ENCODE peak calls at places on chromosomes 4 and X, in ten cellular contexts. One of them, this sample, is unnamed.

GRCh38 chrX:123756320-123756719 is 23.5 kb upstream of the THOC2 start:
- DNase-seq in germinal center: no peak
- DNase-seq in hypothalamus: no peak
- DNase-seq in cerebellum: no peak
- DNase-seq in stimulated activated CD4-positive, alpha-beta T cell treated with anti-CD3 and anti-CD28 coated beads, Interleukin-1b, Interleukin-23, amount 100 ng/mL, for 48 hours: no peak
- DNase-seq in activated naive CD4-positive, alpha-beta T cell: no peak
- DNase-seq in COR-L47: no peak
- DNase-seq in globus pallidus: no peak
- DNase-seq in cardiac septum: no peak
- DNase-seq in GM23248: peak
- DNase-seq in this sample: no peak

GRCh38 chr4:54802336-54802735 is 144.6 kb downstream of the KIT start:
- DNase-seq in germinal center: no peak
- DNase-seq in hypothalamus: no peak
- DNase-seq in cerebellum: no peak
- DNase-seq in stimulated activated CD4-positive, alpha-beta T cell treated with anti-CD3 and anti-CD28 coated beads, Interleukin-1b, Interleukin-23, amount 100 ng/mL, for 48 hours: no peak
- DNase-seq in activated naive CD4-positive, alpha-beta T cell: no peak
- DNase-seq in COR-L47: no peak
- DNase-seq in globus pallidus: no peak
- DNase-seq in cardiac septum: no peak
- DNase-seq in GM23248: peak
- DNase-seq in this sample: no peak

GRCh38 chr4:173076903-173077629 is 91.5 kb upstream of the GALNT7 start:
- DNase-seq in germinal center: no peak
- DNase-seq in hypothalamus: no peak
- DNase-seq in cerebellum: no peak
- DNase-seq in stimulated activated CD4-positive, alpha-beta T cell treated with anti-CD3 and anti-CD28 coated beads, Interleukin-1b, Interleukin-23, amount 100 ng/mL, for 48 hours: no peak
- DNase-seq in activated naive CD4-positive, alpha-beta T cell: no peak
- DNase-seq in COR-L47: no peak
- DNase-seq in globus pallidus: no peak
- DNase-seq in cardiac septum: no peak
- DNase-seq in GM23248: peak
- DNase-seq in this sample: peak

GRCh38 chrX:42290608-42291007 is 367.3 kb upstream of the CASK start:
- DNase-seq in germinal center: no peak
- DNase-seq in hypothalamus: no peak
- DNase-seq in cerebellum: no peak
- DNase-seq in stimulated activated CD4-positive, alpha-beta T cell treated with anti-CD3 and anti-CD28 coated beads, Interleukin-1b, Interleukin-23, amount 100 ng/mL, for 48 hours: no peak
- DNase-seq in activated naive CD4-positive, alpha-beta T cell: no peak
- DNase-seq in COR-L47: no peak
- DNase-seq in globus pallidus: no peak
- DNase-seq in cardiac septum: no peak
- DNase-seq in GM23248: peak
- DNase-seq in this sample: peak

GRCh38 chr4:67875011-67875410 is 8.8 kb downstream of the TMPRSS11D start:
- DNase-seq in germinal center: no peak
- DNase-seq in hypothalamus: no peak
- DNase-seq in cerebellum: no peak
- DNase-seq in stimulated activated CD4-positive, alpha-beta T cell treated with anti-CD3 and anti-CD28 coated beads, Interleukin-1b, Interleukin-23, amount 100 ng/mL, for 48 hours: no peak
- DNase-seq in activated naive CD4-positive, alpha-beta T cell: no peak
- DNase-seq in COR-L47: no peak
- DNase-seq in globus pallidus: no peak
- DNase-seq in cardiac septum: no peak
- DNase-seq in GM23248: no peak
- DNase-seq in this sample: no peak

GRCh38 chr4:20698382-20698781 is 1.9 kb upstream of the PACRGL start:
- DNase-seq in germinal center: no peak
- DNase-seq in hypothalamus: no peak
- DNase-seq in cerebellum: no peak
- DNase-seq in stimulated activated CD4-positive, alpha-beta T cell treated with anti-CD3 and anti-CD28 coated beads, Interleukin-1b, Interleukin-23, amount 100 ng/mL, for 48 hours: no peak
- DNase-seq in activated naive CD4-positive, alpha-beta T cell: no peak
- DNase-seq in COR-L47: no peak
- DNase-seq in globus pallidus: no peak
- DNase-seq in cardiac septum: no peak
- DNase-seq in GM23248: peak
- DNase-seq in this sample: peak

GRCh38 chrX:133495464-133496391 is 80.4 kb upstream of the GPC4 start:
- DNase-seq in germinal center: no peak
- DNase-seq in hypothalamus: peak
- DNase-seq in cerebellum: peak
- DNase-seq in stimulated activated CD4-positive, alpha-beta T cell treated with anti-CD3 and anti-CD28 coated beads, Interleukin-1b, Interleukin-23, amount 100 ng/mL, for 48 hours: no peak
- DNase-seq in activated naive CD4-positive, alpha-beta T cell: no peak
- DNase-seq in COR-L47: no peak
- DNase-seq in globus pallidus: peak
- DNase-seq in cardiac septum: no peak
- DNase-seq in GM23248: peak
- DNase-seq in this sample: peak

GRCh38 chrX:47278684-47279083 is 45.9 kb downstream of the USP11 start:
- DNase-seq in germinal center: no peak
- DNase-seq in hypothalamus: no peak
- DNase-seq in cerebellum: no peak
- DNase-seq in stimulated activated CD4-positive, alpha-beta T cell treated with anti-CD3 and anti-CD28 coated beads, Interleukin-1b, Interleukin-23, amount 100 ng/mL, for 48 hours: no peak
- DNase-seq in activated naive CD4-positive, alpha-beta T cell: no peak
- DNase-seq in COR-L47: no peak
- DNase-seq in globus pallidus: no peak
- DNase-seq in cardiac septum: no peak
- DNase-seq in GM23248: peak
- DNase-seq in this sample: no peak

GRCh38 chr4:164716901-164717300 is 37.0 kb upstream of the SMIM31 start:
- DNase-seq in germinal center: no peak
- DNase-seq in hypothalamus: no peak
- DNase-seq in cerebellum: no peak
- DNase-seq in stimulated activated CD4-positive, alpha-beta T cell treated with anti-CD3 and anti-CD28 coated beads, Interleukin-1b, Interleukin-23, amount 100 ng/mL, for 48 hours: no peak
- DNase-seq in activated naive CD4-positive, alpha-beta T cell: no peak
- DNase-seq in COR-L47: no peak
- DNase-seq in globus pallidus: peak
- DNase-seq in cardiac septum: no peak
- DNase-seq in GM23248: peak
- DNase-seq in this sample: no peak

GRCh38 chrX:80576267-80576666 is 156.0 kb downstream of the TENT5D start:
- DNase-seq in germinal center: no peak
- DNase-seq in hypothalamus: no peak
- DNase-seq in cerebellum: no peak
- DNase-seq in stimulated activated CD4-positive, alpha-beta T cell treated with anti-CD3 and anti-CD28 coated beads, Interleukin-1b, Interleukin-23, amount 100 ng/mL, for 48 hours: no peak
- DNase-seq in activated naive CD4-positive, alpha-beta T cell: no peak
- DNase-seq in COR-L47: no peak
- DNase-seq in globus pallidus: no peak
- DNase-seq in cardiac septum: no peak
- DNase-seq in GM23248: no peak
- DNase-seq in this sample: no peak

GRCh38 chrX:2548731-2549423 is 48.1 kb upstream of the DHRSX start:
- DNase-seq in germinal center: no peak
- DNase-seq in hypothalamus: no peak
- DNase-seq in cerebellum: no peak
- DNase-seq in stimulated activated CD4-positive, alpha-beta T cell treated with anti-CD3 and anti-CD28 coated beads, Interleukin-1b, Interleukin-23, amount 100 ng/mL, for 48 hours: no peak
- DNase-seq in activated naive CD4-positive, alpha-beta T cell: no peak
- DNase-seq in COR-L47: no peak
- DNase-seq in globus pallidus: no peak
- DNase-seq in cardiac septum: no peak
- DNase-seq in GM23248: no peak
- DNase-seq in this sample: no peak

GRCh38 chr4:7734651-7735260 is 204.9 kb downstream of the AFAP1 start:
- DNase-seq in germinal center: no peak
- DNase-seq in hypothalamus: no peak
- DNase-seq in cerebellum: no peak
- DNase-seq in stimulated activated CD4-positive, alpha-beta T cell treated with anti-CD3 and anti-CD28 coated beads, Interleukin-1b, Interleukin-23, amount 100 ng/mL, for 48 hours: no peak
- DNase-seq in activated naive CD4-positive, alpha-beta T cell: no peak
- DNase-seq in COR-L47: no peak
- DNase-seq in globus pallidus: no peak
- DNase-seq in cardiac septum: no peak
- DNase-seq in GM23248: no peak
- DNase-seq in this sample: no peak

GRCh38 chr4:116531870-116532269 is 553.5 kb downstream of the TRAM1L1 start:
- DNase-seq in germinal center: no peak
- DNase-seq in hypothalamus: no peak
- DNase-seq in cerebellum: no peak
- DNase-seq in stimulated activated CD4-positive, alpha-beta T cell treated with anti-CD3 and anti-CD28 coated beads, Interleukin-1b, Interleukin-23, amount 100 ng/mL, for 48 hours: no peak
- DNase-seq in activated naive CD4-positive, alpha-beta T cell: no peak
- DNase-seq in COR-L47: no peak
- DNase-seq in globus pallidus: no peak
- DNase-seq in cardiac septum: no peak
- DNase-seq in GM23248: no peak
- DNase-seq in this sample: peak

GRCh38 chr4:107951551-107951950 is 20.2 kb downstream of the CYP2U1 start:
- DNase-seq in germinal center: no peak
- DNase-seq in hypothalamus: no peak
- DNase-seq in cerebellum: no peak
- DNase-seq in stimulated activated CD4-positive, alpha-beta T cell treated with anti-CD3 and anti-CD28 coated beads, Interleukin-1b, Interleukin-23, amount 100 ng/mL, for 48 hours: no peak
- DNase-seq in activated naive CD4-positive, alpha-beta T cell: no peak
- DNase-seq in COR-L47: no peak
- DNase-seq in globus pallidus: no peak
- DNase-seq in cardiac septum: no peak
- DNase-seq in GM23248: peak
- DNase-seq in this sample: peak

GRCh38 chrX:10089378-10089795 is 67.4 kb upstream of the CLCN4 start:
- DNase-seq in germinal center: no peak
- DNase-seq in hypothalamus: no peak
- DNase-seq in cerebellum: no peak
- DNase-seq in stimulated activated CD4-positive, alpha-beta T cell treated with anti-CD3 and anti-CD28 coated beads, Interleukin-1b, Interleukin-23, amount 100 ng/mL, for 48 hours: no peak
- DNase-seq in activated naive CD4-positive, alpha-beta T cell: no peak
- DNase-seq in COR-L47: no peak
- DNase-seq in globus pallidus: no peak
- DNase-seq in cardiac septum: no peak
- DNase-seq in GM23248: no peak
- DNase-seq in this sample: no peak

GRCh38 chr4:53779025-53779424 is 187.7 kb upstream of the LNX1 start:
- DNase-seq in germinal center: no peak
- DNase-seq in hypothalamus: no peak
- DNase-seq in cerebellum: no peak
- DNase-seq in stimulated activated CD4-positive, alpha-beta T cell treated with anti-CD3 and anti-CD28 coated beads, Interleukin-1b, Interleukin-23, amount 100 ng/mL, for 48 hours: no peak
- DNase-seq in activated naive CD4-positive, alpha-beta T cell: no peak
- DNase-seq in COR-L47: no peak
- DNase-seq in globus pallidus: no peak
- DNase-seq in cardiac septum: no peak
- DNase-seq in GM23248: no peak
- DNase-seq in this sample: no peak

GRCh38 chr4:47462799-47463234 is 685 bp downstream of the COMMD8 start:
- DNase-seq in germinal center: peak
- DNase-seq in hypothalamus: no peak
- DNase-seq in cerebellum: no peak
- DNase-seq in stimulated activated CD4-positive, alpha-beta T cell treated with anti-CD3 and anti-CD28 coated beads, Interleukin-1b, Interleukin-23, amount 100 ng/mL, for 48 hours: no peak
- DNase-seq in activated naive CD4-positive, alpha-beta T cell: no peak
- DNase-seq in COR-L47: no peak
- DNase-seq in globus pallidus: peak
- DNase-seq in cardiac septum: no peak
- DNase-seq in GM23248: peak
- DNase-seq in this sample: no peak

GRCh38 chr4:183157215-183157614 is 58.2 kb downstream of the WWC2 start:
- DNase-seq in germinal center: no peak
- DNase-seq in hypothalamus: no peak
- DNase-seq in cerebellum: no peak
- DNase-seq in stimulated activated CD4-positive, alpha-beta T cell treated with anti-CD3 and anti-CD28 coated beads, Interleukin-1b, Interleukin-23, amount 100 ng/mL, for 48 hours: no peak
- DNase-seq in activated naive CD4-positive, alpha-beta T cell: no peak
- DNase-seq in COR-L47: no peak
- DNase-seq in globus pallidus: no peak
- DNase-seq in cardiac septum: no peak
- DNase-seq in GM23248: no peak
- DNase-seq in this sample: no peak

GRCh38 chrX:130047416-130047815 is 62.9 kb downstream of the ELF4 start:
- DNase-seq in germinal center: no peak
- DNase-seq in hypothalamus: no peak
- DNase-seq in cerebellum: no peak
- DNase-seq in stimulated activated CD4-positive, alpha-beta T cell treated with anti-CD3 and anti-CD28 coated beads, Interleukin-1b, Interleukin-23, amount 100 ng/mL, for 48 hours: no peak
- DNase-seq in activated naive CD4-positive, alpha-beta T cell: no peak
- DNase-seq in COR-L47: no peak
- DNase-seq in globus pallidus: no peak
- DNase-seq in cardiac septum: no peak
- DNase-seq in GM23248: no peak
- DNase-seq in this sample: no peak

GRCh38 chr4:165686756-165687155 is 186.3 kb upstream of the TLL1 start:
- DNase-seq in germinal center: no peak
- DNase-seq in hypothalamus: no peak
- DNase-seq in cerebellum: no peak
- DNase-seq in stimulated activated CD4-positive, alpha-beta T cell treated with anti-CD3 and anti-CD28 coated beads, Interleukin-1b, Interleukin-23, amount 100 ng/mL, for 48 hours: no peak
- DNase-seq in activated naive CD4-positive, alpha-beta T cell: no peak
- DNase-seq in COR-L47: no peak
- DNase-seq in globus pallidus: no peak
- DNase-seq in cardiac septum: no peak
- DNase-seq in GM23248: no peak
- DNase-seq in this sample: no peak

GRCh38 chr4:13289391-13289790 is 194.7 kb downstream of the RAB28 start:
- DNase-seq in germinal center: no peak
- DNase-seq in hypothalamus: no peak
- DNase-seq in cerebellum: no peak
- DNase-seq in stimulated activated CD4-positive, alpha-beta T cell treated with anti-CD3 and anti-CD28 coated beads, Interleukin-1b, Interleukin-23, amount 100 ng/mL, for 48 hours: no peak
- DNase-seq in activated naive CD4-positive, alpha-beta T cell: no peak
- DNase-seq in COR-L47: no peak
- DNase-seq in globus pallidus: no peak
- DNase-seq in cardiac septum: no peak
- DNase-seq in GM23248: peak
- DNase-seq in this sample: peak

GRCh38 chr4:168514249-168514852 is 17.5 kb downstream of the PALLD start:
- DNase-seq in germinal center: peak
- DNase-seq in hypothalamus: no peak
- DNase-seq in cerebellum: no peak
- DNase-seq in stimulated activated CD4-positive, alpha-beta T cell treated with anti-CD3 and anti-CD28 coated beads, Interleukin-1b, Interleukin-23, amount 100 ng/mL, for 48 hours: no peak
- DNase-seq in activated naive CD4-positive, alpha-beta T cell: no peak
- DNase-seq in COR-L47: peak
- DNase-seq in globus pallidus: no peak
- DNase-seq in cardiac septum: no peak
- DNase-seq in GM23248: peak
- DNase-seq in this sample: peak

GRCh38 chr4:26916195-26916594 is 55.6 kb downstream of the STIM2 start:
- DNase-seq in germinal center: no peak
- DNase-seq in hypothalamus: no peak
- DNase-seq in cerebellum: peak
- DNase-seq in stimulated activated CD4-positive, alpha-beta T cell treated with anti-CD3 and anti-CD28 coated beads, Interleukin-1b, Interleukin-23, amount 100 ng/mL, for 48 hours: no peak
- DNase-seq in activated naive CD4-positive, alpha-beta T cell: no peak
- DNase-seq in COR-L47: peak
- DNase-seq in globus pallidus: no peak
- DNase-seq in cardiac septum: no peak
- DNase-seq in GM23248: peak
- DNase-seq in this sample: peak

GRCh38 chr4:183507928-183508327 is 3.1 kb downstream of the ING2 start:
- DNase-seq in germinal center: no peak
- DNase-seq in hypothalamus: no peak
- DNase-seq in cerebellum: no peak
- DNase-seq in stimulated activated CD4-positive, alpha-beta T cell treated with anti-CD3 and anti-CD28 coated beads, Interleukin-1b, Interleukin-23, amount 100 ng/mL, for 48 hours: no peak
- DNase-seq in activated naive CD4-positive, alpha-beta T cell: no peak
- DNase-seq in COR-L47: no peak
- DNase-seq in globus pallidus: no peak
- DNase-seq in cardiac septum: no peak
- DNase-seq in GM23248: no peak
- DNase-seq in this sample: peak

GRCh38 chr4:144574004-144574403 is 72.0 kb upstream of the HHIP start:
- DNase-seq in germinal center: peak
- DNase-seq in hypothalamus: no peak
- DNase-seq in cerebellum: no peak
- DNase-seq in stimulated activated CD4-positive, alpha-beta T cell treated with anti-CD3 and anti-CD28 coated beads, Interleukin-1b, Interleukin-23, amount 100 ng/mL, for 48 hours: no peak
- DNase-seq in activated naive CD4-positive, alpha-beta T cell: no peak
- DNase-seq in COR-L47: no peak
- DNase-seq in globus pallidus: no peak
- DNase-seq in cardiac septum: no peak
- DNase-seq in GM23248: no peak
- DNase-seq in this sample: no peak

GRCh38 chr4:35652197-35652596 is 592.1 kb downstream of the ARAP2 start:
- DNase-seq in germinal center: no peak
- DNase-seq in hypothalamus: no peak
- DNase-seq in cerebellum: no peak
- DNase-seq in stimulated activated CD4-positive, alpha-beta T cell treated with anti-CD3 and anti-CD28 coated beads, Interleukin-1b, Interleukin-23, amount 100 ng/mL, for 48 hours: no peak
- DNase-seq in activated naive CD4-positive, alpha-beta T cell: no peak
- DNase-seq in COR-L47: no peak
- DNase-seq in globus pallidus: no peak
- DNase-seq in cardiac septum: no peak
- DNase-seq in GM23248: no peak
- DNase-seq in this sample: no peak

GRCh38 chr4:119525005-119525749 is 103.4 kb downstream of the PDE5A start:
- DNase-seq in germinal center: no peak
- DNase-seq in hypothalamus: no peak
- DNase-seq in cerebellum: no peak
- DNase-seq in stimulated activated CD4-positive, alpha-beta T cell treated with anti-CD3 and anti-CD28 coated beads, Interleukin-1b, Interleukin-23, amount 100 ng/mL, for 48 hours: no peak
- DNase-seq in activated naive CD4-positive, alpha-beta T cell: no peak
- DNase-seq in COR-L47: no peak
- DNase-seq in globus pallidus: no peak
- DNase-seq in cardiac septum: no peak
- DNase-seq in GM23248: peak
- DNase-seq in this sample: peak

GRCh38 chrX:644304-645023 is 13.9 kb downstream of the SHOX start:
- DNase-seq in germinal center: no peak
- DNase-seq in hypothalamus: no peak
- DNase-seq in cerebellum: no peak
- DNase-seq in stimulated activated CD4-positive, alpha-beta T cell treated with anti-CD3 and anti-CD28 coated beads, Interleukin-1b, Interleukin-23, amount 100 ng/mL, for 48 hours: no peak
- DNase-seq in activated naive CD4-positive, alpha-beta T cell: no peak
- DNase-seq in COR-L47: no peak
- DNase-seq in globus pallidus: no peak
- DNase-seq in cardiac septum: peak
- DNase-seq in GM23248: no peak
- DNase-seq in this sample: no peak